ENCODE peak calls at places on chromosomes 7 and 10, in five cellular contexts. V is H1, R is neuronal stem cell, B is H9, G is trophoblast cell. M is an unnamed sample. For H3K4me1, the result is how much of the 10 kb centered on the place peaks cover.

GRCh38 chr7:113199841-113200240 is 81.5 kb upstream of the SMIM30 start:
- DNase-seq in V (no peak), R (no peak), B (no peak), G (no peak), M (no peak)

GRCh38 chr7:140349172-140349771 is 49.1 kb downstream of the SLC37A3 start:
- DNase-seq in V (no peak), R (no peak), B (no peak), G (no peak), M (no peak)

GRCh38 chr7:70477051-70478010 is 654.6 kb upstream of the GALNT17 start:
- DNase-seq in V (no peak), R (no peak), B (no peak), G (no peak), M (no peak)

GRCh38 chr7:150451097-150451793 is 815 bp downstream of the GIMAP8 start:
- DNase-seq in V (no peak), R (no peak), B (no peak), G (no peak), M (no peak)

GRCh38 chr10:93815304-93816091 is 57.8 kb downstream of the LGI1 start:
- DNase-seq in V (no peak), R (peak), B (peak), G (no peak), M (peak)

GRCh38 chr10:110918269-110918632 is 729 bp downstream of the BBIP1 start:
- DNase-seq in V (peak), R (no peak), B (peak), G (peak), M (peak)

GRCh38 chr10:93461807-93462178 is 20.3 kb downstream of the MYOF start:
- DNase-seq in V (no peak), R (no peak), B (no peak), G (no peak), M (peak)

GRCh38 chr7:155184923-155185322 is 112.8 kb upstream of the INSIG1 start:
- DNase-seq in V (no peak), R (no peak), B (no peak), G (no peak), M (no peak)

GRCh38 chr10:71840177-71840711 is 10.8 kb downstream of the PSAP start:
- DNase-seq in V (peak), R (peak), B (peak), G (peak), M (peak)

GRCh38 chr10:3484306-3485187 is 300.5 kb downstream of the KLF6 start:
- DNase-seq in V (no peak), R (no peak), B (no peak), G (peak), M (peak)

GRCh38 chr10:36441557-36441956 is 683.8 kb upstream of the ANKRD30A start:
- DNase-seq in V (no peak), R (no peak), B (no peak), G (no peak), M (peak)

GRCh38 chr7:27177795-27178320 is 3.7 kb upstream of the HOXA10 start:
- DNase-seq in V (no peak), R (no peak), B (no peak), G (no peak), M (no peak)

GRCh38 chr7:123994449-123994848 is 38.4 kb downstream of the TMEM229A start:
- DNase-seq in V (no peak), R (no peak), B (no peak), G (no peak), M (no peak)

GRCh38 chr7:112226701-112227276 is 20.3 kb downstream of the ZNF277 start:
- DNase-seq in V (no peak), R (no peak), B (no peak), G (no peak), M (no peak)

GRCh38 chr10:58438986-58439385 is 53.8 kb downstream of the TFAM start:
- DNase-seq in V (no peak), R (no peak), B (no peak), G (no peak), M (no peak)

GRCh38 chr10:58438340-58438739 is 53.1 kb downstream of the TFAM start:
- DNase-seq in V (no peak), R (no peak), B (no peak), G (no peak), M (peak)

GRCh38 chr10:58439632-58440364 is 54.6 kb downstream of the TFAM start:
- DNase-seq in V (no peak), R (no peak), B (no peak), G (no peak), M (no peak)

GRCh38 chr10:58435297-58435696 is 50.1 kb downstream of the TFAM start:
- DNase-seq in V (no peak), R (no peak), B (peak), G (peak), M (peak)

GRCh38 chr10:58436071-58436470 is 50.9 kb downstream of the TFAM start:
- DNase-seq in V (no peak), R (no peak), B (no peak), G (peak), M (no peak)
- H2BK12ac ChIP-seq in V (no peak), R (no peak), B (no peak), G (no peak), M (no peak)

GRCh38 chr10:84329094-84329611 is 764 bp downstream of the CCSER2 start:
- DNase-seq in V (no peak), R (peak), B (peak), G (no peak), M (peak)
- H3K4ac ChIP-seq in V (no peak), R (no peak), B (no peak), G (peak), M (no peak)

DNA sequence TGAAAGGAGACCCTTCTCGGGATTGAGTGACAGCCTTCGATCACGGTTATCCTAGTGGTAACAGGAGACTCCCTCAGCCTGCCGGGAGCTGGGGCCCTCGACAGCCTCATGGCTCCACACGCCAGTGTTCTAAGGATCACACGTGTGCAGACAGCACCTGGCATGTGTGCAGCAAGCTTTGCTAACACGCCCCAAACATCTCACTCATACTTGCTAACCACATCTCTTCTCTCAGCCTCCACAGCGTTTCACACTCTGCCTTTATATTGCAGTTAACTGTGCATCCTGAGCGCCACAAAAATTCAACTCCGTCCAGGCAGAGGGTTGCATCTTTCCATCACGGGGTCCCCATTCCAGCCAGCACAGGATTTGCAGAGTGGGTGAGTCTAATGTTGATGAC is 117.4 kb downstream of the DIP2C start:
- DNase-seq in V (no peak), R (no peak), B (no peak), G (no peak), M (no peak)
- H3K4me1 ChIP-seq in V (under half), R (under half), B (under half), G (under half), M (under half)

DNA sequence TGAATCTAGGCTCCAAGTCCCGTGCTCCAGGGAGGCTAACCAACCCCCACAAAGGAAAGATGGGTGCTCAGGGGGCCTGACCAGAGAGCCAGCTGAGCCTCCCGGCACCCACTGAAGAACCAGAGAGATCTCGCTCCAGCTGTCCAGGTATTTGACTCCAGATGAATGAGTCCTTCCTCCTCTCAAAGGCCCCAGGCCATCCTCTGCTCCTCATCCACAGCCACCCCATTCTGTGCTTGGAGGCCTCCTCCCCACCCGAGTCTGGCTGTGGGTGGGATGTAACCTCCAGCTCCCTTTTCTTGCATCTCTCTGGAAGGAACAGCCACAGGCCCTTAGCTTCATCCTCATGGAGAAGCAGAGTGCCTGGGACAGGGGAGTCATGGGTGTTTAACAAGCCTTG is 44.6 kb downstream of the VSTM4 start:
- DNase-seq in V (peak), R (no peak), B (peak), G (no peak), M (no peak)
- H2BK12ac ChIP-seq in V (no peak), R (no peak), B (no peak), G (no peak), M (no peak)

GRCh38 chr10:4704034-4704545 is 121.9 kb upstream of the AKR1E2 start:
- DNase-seq in V (no peak), R (no peak), B (no peak), G (no peak), M (peak)
- H3K4ac ChIP-seq in V (no peak), R (no peak), B (no peak), G (no peak), M (no peak)

DNA sequence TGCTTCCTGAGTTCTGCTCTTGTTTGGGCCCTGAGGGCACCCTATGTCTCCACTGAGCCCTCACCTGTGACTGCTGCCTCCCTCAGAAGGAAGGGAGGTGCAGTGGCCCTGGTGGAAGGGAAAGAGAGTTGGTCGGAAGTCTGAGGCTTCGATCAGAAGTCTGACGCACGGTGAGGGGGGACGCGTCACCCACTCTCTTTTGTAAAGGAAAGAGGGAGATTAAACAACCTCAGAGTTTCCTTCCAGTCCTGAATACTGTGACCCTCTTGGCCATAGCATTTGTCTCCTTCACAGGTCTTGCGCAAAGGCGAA is 31.4 kb upstream of the TRIM8 start:
- DNase-seq in V (no peak), R (no peak), B (no peak), G (no peak), M (no peak)
- H3K4me1 ChIP-seq in V (under half), R (under half), B (under half), G (under half), M (under half)